ENCODE peak calls at places on chromosomes 13 and 19, in seven cellular contexts. A is ovary, W is transverse colon, F is IMR-90, E is hepatocyte, V is cardiac muscle cell, Z is uterus. T is an unnamed sample. For H3K27me3, the result is how much of the 10 kb centered on the place peaks cover.

GRCh38 chr19:41426952-41427646 is at the start of gene B3GNT8:
- DNase-seq in A (peak), W (peak), F (peak), E (peak), V (peak), Z (peak), T (no peak)

GRCh38 chr19:16571283-16571682 is 932 bp downstream of the SLC35E1 start:
- DNase-seq in A (no peak), W (no peak), F (peak), E (no peak), V (no peak), Z (no peak), T (no peak)

GRCh38 chr13:99967884-99968520 is 3.6 kb downstream of the ZIC5 start:
- DNase-seq in A (no peak), W (no peak), F (no peak), E (no peak), V (no peak), Z (no peak), T (no peak)

GRCh38 chr13:43057653-43058317 is 34.4 kb downstream of the DNAJC15 start:
- DNase-seq in A (no peak), W (no peak), F (no peak), E (no peak), V (no peak), Z (no peak), T (no peak)

GRCh38 chr19:30564551-30565011 is 192.4 kb downstream of the ZNF536 start:
- DNase-seq in A (no peak), W (no peak), F (no peak), E (no peak), V (no peak), Z (no peak), T (no peak)

GRCh38 chr19:31180907-31181306 is 168.3 kb downstream of the TSHZ3 start:
- DNase-seq in A (no peak), W (no peak), F (no peak), E (no peak), V (no peak), Z (no peak), T (no peak)

GRCh38 chr19:12580180-12580694 is 29.0 kb upstream of the ZNF564 start:
- DNase-seq in A (no peak), W (no peak), F (peak), E (no peak), V (no peak), Z (no peak), T (no peak)

GRCh38 chr19:14545716-14546082 is 16.3 kb downstream of the TECR start:
- DNase-seq in A (no peak), W (no peak), F (no peak), E (no peak), V (no peak), Z (no peak), T (no peak)

GRCh38 chr13:44174769-44175425 is 198.7 kb upstream of the SERP2 start:
- DNase-seq in A (peak), W (no peak), F (peak), E (peak), V (peak), Z (no peak), T (no peak)

GRCh38 chr13:64937302-64937701 is 2292.8 kb downstream of the PCDH9 start:
- DNase-seq in A (no peak), W (no peak), F (no peak), E (no peak), V (no peak), Z (no peak), T (no peak)
- TF ChIP-seq CTCF in A (no peak), W (no peak), F (no peak), E (no peak), V (no peak), Z (no peak), T (no peak)

DNA sequence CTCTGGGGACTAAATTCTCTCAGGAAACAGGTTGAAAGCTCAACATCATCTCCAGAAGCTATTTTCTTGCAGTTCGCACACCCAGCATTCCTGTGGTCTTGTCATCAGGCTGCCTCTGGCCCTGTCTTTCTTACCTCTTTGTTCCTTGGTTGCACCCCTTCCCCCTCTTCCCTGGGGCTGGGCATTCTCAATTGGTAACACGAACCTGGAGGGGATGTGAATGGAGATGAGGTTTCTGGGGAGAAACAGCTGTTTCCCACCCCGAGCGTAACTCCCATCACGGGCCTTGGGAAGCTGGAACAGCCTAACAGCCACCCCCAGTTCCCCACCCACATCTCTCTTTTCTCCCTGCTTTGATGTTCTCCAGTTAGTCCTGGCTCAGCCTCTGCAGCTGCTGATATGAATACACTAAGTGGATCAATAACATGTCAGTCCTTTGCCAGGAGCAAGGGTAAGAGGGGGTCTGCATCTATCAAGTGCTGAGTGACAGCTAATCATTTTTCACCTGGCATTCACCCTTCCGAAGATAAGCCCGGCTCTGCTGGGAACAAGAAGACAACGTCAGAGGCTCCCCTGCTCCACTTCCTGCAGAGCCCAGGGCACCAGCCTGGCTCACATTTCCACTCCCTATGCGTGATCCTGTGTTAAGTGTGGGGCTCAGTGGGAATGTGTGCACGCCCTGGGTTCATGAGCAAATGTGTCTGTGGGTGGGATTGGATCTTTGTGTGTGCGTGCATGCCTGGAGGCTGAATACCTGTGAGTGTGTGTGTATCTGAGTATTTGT is 74.0 kb upstream of the KCTD15 start:
- DNase-seq in A (no peak), W (no peak), F (no peak), E (no peak), V (peak), Z (no peak), T (no peak)
- H3K4me3 ChIP-seq in A (no peak), W (no peak), F (no peak), E (no peak), V (no peak), Z (no peak), T (no peak)

DNA sequence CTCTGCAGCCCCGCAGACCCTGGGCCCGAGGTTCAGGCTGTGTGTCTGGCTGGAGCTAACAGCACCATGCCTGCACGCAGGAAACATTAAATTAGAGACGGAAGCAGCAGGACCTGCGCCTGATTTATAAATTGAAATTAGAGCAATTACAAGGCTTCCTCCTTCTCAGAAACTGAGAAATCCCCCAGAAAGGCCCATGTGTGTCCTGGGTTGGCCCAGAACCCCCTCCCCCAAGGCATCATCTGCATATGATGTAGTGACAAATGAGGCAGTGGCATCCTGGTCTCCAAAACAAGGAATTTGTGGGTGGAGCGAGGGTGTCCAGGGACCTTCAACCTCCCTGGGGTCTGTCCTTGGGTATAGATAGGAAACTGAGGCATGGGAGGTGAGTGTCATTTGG is 27.2 kb upstream of the SEMA6B start:
- DNase-seq in A (no peak), W (no peak), F (no peak), E (no peak), V (no peak), Z (no peak), T (no peak)
- H3K27me3 ChIP-seq in A (under half), W (half or more), F (half or more), E (under half), V (under half), Z (under half), T (under half)

GRCh38 chr19:57099199-57099661 is 20.6 kb upstream of the USP29 start:
- DNase-seq in A (peak), W (peak), F (peak), E (peak), V (peak), Z (peak), T (no peak)
- TF ChIP-seq CTCF in A (peak), W (peak), F (peak), E (peak), V (peak), Z (peak), T (peak)

T was measured in BJ.